ENCODE peak calls at places on chromosomes 12 and 14, in seven cellular contexts. V is hypothalamus, P is lower leg skin, Q is DMS53, I is LoVo, Y is DMS 273 treated with DMSO at 0.1 percent for 48 hours, R is substantia nigra. K is an unnamed sample.

GRCh38 chr12:77772606-77773298 is 57.9 kb upstream of the NAV3 start:
- DNase-seq in Y (peak; percentile 44), Q (no peak), R (no peak), V (no peak), I (no peak), P (no peak), K (no peak)

GRCh38 chr12:46450279-46450748 is 77.7 kb upstream of the SLC38A2 start:
- DNase-seq in P (peak; percentile 73), V (no peak), R (no peak), I (no peak), Y (no peak), Q (peak; percentile 75), K (no peak)

GRCh38 chr14:81471062-81471461 is 62.6 kb downstream of the SEL1L start:
- DNase-seq in Y (no peak), R (no peak), P (no peak), Q (no peak), V (no peak), I (no peak), K (no peak)

GRCh38 chr14:90624228-90624627 is 192.0 kb downstream of the TTC7B start:
- DNase-seq in I (peak; percentile 19), P (no peak), Q (peak; percentile 20), V (no peak), R (no peak), Y (no peak), K (no peak)

GRCh38 chr12:50991296-50991695 is 34.9 kb downstream of the SLC11A2 start:
- DNase-seq in Q (no peak), P (no peak), V (no peak), R (no peak), I (no peak), Y (no peak), K (no peak)

GRCh38 chr12:46590991-46591703 is 218.6 kb upstream of the SLC38A2 start:
- DNase-seq in R (no peak), Q (peak; percentile 25), V (no peak), I (no peak), P (no peak), Y (no peak), K (no peak)

GRCh38 chr14:38623661-38624060 is 367.8 kb upstream of the CLEC14A start:
- DNase-seq in Y (no peak), I (no peak), Q (no peak), V (no peak), P (no peak), R (no peak), K (no peak)

GRCh38 chr12:121181181-121181580 is 28.7 kb upstream of the P2RX4 start:
- DNase-seq in R (no peak), I (no peak), P (no peak), V (no peak), Y (peak; percentile 31), Q (no peak), K (no peak)

GRCh38 chr14:63045234-63045611 is at the start of gene KCNH5:
- DNase-seq in Q (peak; percentile 82), R (no peak), Y (no peak), V (no peak), I (no peak), P (no peak), K (peak; percentile 80)

GRCh38 chr14:75822522-75823288 is 159.1 kb downstream of the TGFB3 start:
- DNase-seq in I (no peak), Q (peak; percentile 20), R (no peak), V (no peak), Y (no peak), P (no peak), K (no peak)

GRCh38 chr12:79652521-79652920 is 38.2 kb downstream of the PAWR start:
- DNase-seq in Q (no peak), I (no peak), Y (no peak), V (no peak), R (no peak), P (no peak), K (no peak)

GRCh38 chr12:6430124-6430989 is 14.4 kb upstream of the CD27 start:
- DNase-seq in P (peak; percentile 91), V (no peak), I (peak; percentile 98), R (peak; percentile 6), Q (peak; percentile 91), Y (no peak), K (no peak)

GRCh38 chr12:8823565-8824300 is 1.3 kb downstream of the A2ML1 start:
- DNase-seq in Y (no peak), V (no peak), R (no peak), Q (peak; percentile 39), I (no peak), P (no peak), K (no peak)

GRCh38 chr12:65754744-65755595 is 69.3 kb upstream of the HMGA2 start:
- DNase-seq in Y (no peak), R (no peak), Q (no peak), I (no peak), V (no peak), P (no peak), K (no peak)

GRCh38 chr12:106841471-106842302 is 67.2 kb downstream of the RIC8B start:
- DNase-seq in I (peak; percentile 57), Y (no peak), V (no peak), R (no peak), Q (peak; percentile 72), P (peak; percentile 22), K (no peak)

GRCh38 chr14:106840258-106840657 is 1313.9 kb downstream of the TMEM121 start:
- DNase-seq in Y (no peak), R (no peak), V (no peak), P (no peak), Q (peak; percentile 21), I (no peak), K (no peak)

GRCh38 chr12:52193991-52194390 is 2.2 kb upstream of the KRT80 start:
- DNase-seq in V (no peak), I (no peak), P (no peak), R (no peak), Q (no peak), Y (no peak), K (no peak)

GRCh38 chr14:61281186-61281676 is at the start of gene TMEM30B:
- DNase-seq in I (peak; percentile 66), V (no peak), Q (peak; percentile 97), Y (no peak), P (peak; percentile 62), R (no peak), K (peak; percentile 77)

GRCh38 chr12:10288989-10289388 is 18.7 kb upstream of the KLRD1 start:
- DNase-seq in R (no peak), Y (no peak), V (no peak), Q (no peak), P (no peak), I (no peak), K (no peak)

GRCh38 chr12:69000540-69001243 is 67.7 kb upstream of the CPM start:
- DNase-seq in R (no peak), Q (no peak), I (no peak), Y (no peak), P (no peak), V (no peak), K (no peak)

GRCh38 chr12:3700861-3701260 is 52.0 kb downstream of the CRACR2A start:
- DNase-seq in Y (no peak), P (no peak), Q (no peak), V (no peak), R (no peak), I (no peak), K (no peak)

GRCh38 chr12:47870175-47870781 is 34.5 kb downstream of the VDR start:
- DNase-seq in Q (peak; percentile 53), V (no peak), I (no peak), P (no peak), Y (no peak), R (no peak), K (no peak)

GRCh38 chr14:64758025-64758521 is 53.8 kb downstream of the PLEKHG3 start:
- DNase-seq in V (no peak), Q (peak; percentile 27), R (no peak), I (no peak), P (no peak), Y (no peak), K (no peak)

GRCh38 chr12:33180921-33181320 is 258.7 kb downstream of the SYT10 start:
- DNase-seq in Y (no peak), R (no peak), I (peak; percentile 64), Q (no peak), V (no peak), P (no peak), K (no peak)

GRCh38 chr14:74539503-74539902 is 45.9 kb downstream of the ISCA2 start:
- DNase-seq in I (no peak), R (no peak), Q (no peak), P (no peak), V (no peak), Y (no peak), K (no peak)

K was measured in type B pancreatic cell.